ENCODE peak calls at places on chromosome 16, in five cellular contexts. V is fibroblast of lung, N is H9, W is endothelial cell of umbilical vein, G is K562. F is an unnamed sample.

GRCh38 chr16:49280022-49280741 is 1.5 kb downstream of the CBLN1 start:
- DNase-seq in V (no peak), N (peak; percentile 78), W (no peak), G (no peak), F (peak; percentile 22)

GRCh38 chr16:72501739-72502653 is 330.0 kb upstream of the PMFBP1 start:
- DNase-seq in V (peak; percentile 85), N (peak; percentile 43), W (peak; percentile 88), G (peak; percentile 47), F (peak; percentile 79)

GRCh38 chr16:10961231-10961630 is 16.9 kb downstream of the CLEC16A start:
- DNase-seq in V (peak; percentile 86), N (no peak), W (no peak), G (no peak), F (peak; percentile 97)

GRCh38 chr16:65441501-65441900 is 319.6 kb upstream of the CDH11 start:
- DNase-seq in V (no peak), N (no peak), W (no peak), G (no peak), F (no peak)

GRCh38 chr16:11010576-11011221 is 66.3 kb downstream of the CLEC16A start:
- DNase-seq in V (no peak), N (no peak), W (no peak), G (no peak), F (peak; percentile 26)

GRCh38 chr16:50267151-50267631 is 840 bp downstream of the ADCY7 start:
- DNase-seq in V (no peak), N (no peak), W (no peak), G (no peak), F (no peak)

GRCh38 chr16:48608871-48609452 is 1.0 kb downstream of the N4BP1 start:
- DNase-seq in V (no peak), N (no peak), W (no peak), G (no peak), F (peak; percentile 51)

GRCh38 chr16:83895243-83895642 is 3.7 kb upstream of the MLYCD start:
- DNase-seq in V (no peak), N (no peak), W (no peak), G (no peak), F (no peak)

GRCh38 chr16:28089205-28089991 is 25.9 kb upstream of the GSG1L start:
- DNase-seq in V (no peak), N (no peak), W (no peak), G (no peak), F (no peak)

GRCh38 chr16:46731691-46732555 is 16.2 kb downstream of the MYLK3 start:
- DNase-seq in V (no peak), N (no peak), W (no peak), G (no peak), F (no peak)

GRCh38 chr16:27214084-27214961 is 11.0 kb downstream of the KDM8 start:
- DNase-seq in V (no peak), N (no peak), W (no peak), G (no peak), F (no peak)

GRCh38 chr16:46894011-46894672 is 10.0 kb downstream of the GPT2 start:
- DNase-seq in V (peak; percentile 42), N (no peak), W (no peak), G (no peak), F (peak; percentile 25)

GRCh38 chr16:4882261-4882632 is 35.0 kb downstream of the UBN1 start:
- DNase-seq in V (peak; percentile 56), N (no peak), W (peak; percentile 21), G (peak; percentile 37), F (peak; percentile 38)

GRCh38 chr16:14401839-14402115 is 228.3 kb downstream of the PARN start:
- DNase-seq in V (peak; percentile 32), N (no peak), W (no peak), G (no peak), F (peak; percentile 32)

GRCh38 chr16:7646831-7647230 is 314.2 kb downstream of the RBFOX1 start:
- DNase-seq in V (no peak), N (no peak), W (no peak), G (no peak), F (no peak)

GRCh38 chr16:67240506-67240905 is 6.8 kb downstream of the FHOD1 start:
- DNase-seq in V (no peak), N (no peak), W (no peak), G (no peak), F (peak; percentile 61)
- H3K9ac ChIP-seq in V (peak overlapping the region; percentile 57), N (no peak overlapping the region), W (no peak overlapping the region), G (peak overlapping the region; percentile 90), F (peak overlapping the region; percentile 79)

GRCh38 chr16:88453621-88454314 is 688 bp downstream of the ZFPM1 start:
- DNase-seq in V (no peak), N (no peak), W (peak; percentile 8), G (peak; percentile 61), F (peak; percentile 53)

GRCh38 chr16:88451586-88452484 is 1.2 kb upstream of the ZFPM1 start:
- DNase-seq in V (no peak), N (no peak), W (peak; percentile 12), G (peak; percentile 61), F (no peak)

GRCh38 chr16:88453217-88453531 is at the start of gene ZFPM1:
- DNase-seq in V (no peak), N (no peak), W (no peak), G (no peak), F (no peak)

GRCh38 chr16:88454315-88455057 is 1.4 kb downstream of the ZFPM1 start:
- DNase-seq in V (no peak), N (no peak), W (peak; percentile 8), G (no peak), F (peak; percentile 30)

DNA sequence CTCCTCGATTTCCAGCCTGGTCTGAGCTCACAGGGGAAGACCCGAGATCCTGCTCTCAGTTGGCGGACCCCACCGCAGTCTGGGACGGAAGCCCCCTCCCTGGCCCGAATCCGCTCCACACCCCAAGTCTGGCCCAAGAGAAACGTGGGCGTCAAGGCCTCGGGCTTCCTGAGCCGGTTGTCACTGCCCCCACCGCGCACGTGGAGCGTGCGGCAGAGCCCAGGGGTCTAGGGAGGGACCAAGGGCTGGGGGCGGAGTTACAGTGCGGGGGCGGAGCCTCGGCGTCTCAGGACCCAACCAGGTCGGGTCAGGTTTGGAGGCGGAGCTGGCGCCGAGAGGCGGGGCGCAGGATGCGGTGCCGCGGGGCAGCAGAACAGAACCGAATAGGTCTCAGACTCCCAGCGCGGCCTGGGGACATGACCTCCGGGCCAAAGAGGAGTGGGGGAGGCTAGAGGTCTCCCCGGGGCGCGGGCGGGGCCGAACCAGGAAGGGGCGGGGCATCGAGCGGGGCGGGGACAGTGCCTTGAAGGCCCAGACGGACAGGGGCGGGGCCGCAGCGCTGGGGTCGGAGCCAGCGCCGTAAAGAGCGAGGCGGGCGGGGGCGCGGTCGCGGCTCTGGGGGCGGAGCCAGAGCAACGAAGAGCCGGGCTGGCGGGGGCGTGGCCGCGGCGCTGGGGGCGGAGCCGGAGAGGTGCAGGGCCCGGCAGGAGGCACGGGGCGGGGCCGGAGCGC is 429 bp upstream of the ZFPM1 start:
- DNase-seq in V (peak; percentile 93), N (peak; percentile 96), W (peak; percentile 99), G (peak; percentile 96), F (peak; percentile 96)
- H3K9ac ChIP-seq in V (peak overlapping the region; percentile 7), N (no peak overlapping the region), W (peak overlapping the region; percentile 63), G (peak overlapping the region; percentile 94), F (peak overlapping the region; percentile 65)

GRCh38 chr16:52547001-52547833 is at the start of gene TOX3:
- DNase-seq in V (no peak), N (peak; percentile 65), W (no peak), G (no peak), F (peak; percentile 1)
- H3K9ac ChIP-seq in V (no peak within 1 kb of the TSS), N (peak within 1 kb of the TSS; percentile 51), W (no peak within 1 kb of the TSS), G (no peak within 1 kb of the TSS), F (no peak within 1 kb of the TSS)

DNA sequence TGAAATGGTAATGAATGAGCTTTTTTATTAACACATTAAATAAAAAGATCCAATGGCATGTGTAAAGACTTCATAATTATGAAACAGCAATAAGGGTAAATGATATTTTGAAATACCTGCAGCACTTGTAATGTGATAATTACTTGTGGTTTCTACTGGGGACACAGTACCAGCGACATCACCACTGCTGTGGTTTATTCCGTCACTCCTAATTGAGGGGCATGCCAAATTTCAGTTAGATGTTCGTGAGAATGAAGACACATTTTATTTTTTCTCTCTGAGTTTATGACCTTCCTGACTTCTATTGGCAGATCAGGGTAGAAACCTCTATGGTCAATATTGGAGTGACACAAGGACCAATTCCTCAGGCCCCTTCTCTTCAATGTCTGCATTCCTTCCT is 131.9 kb upstream of the XYLT1 start:
- DNase-seq in V (no peak), N (no peak), W (no peak), G (no peak), F (no peak)
- H3K9ac ChIP-seq in V (no peak overlapping the region), N (no peak overlapping the region), W (no peak overlapping the region), G (no peak overlapping the region), F (no peak overlapping the region)

DNA sequence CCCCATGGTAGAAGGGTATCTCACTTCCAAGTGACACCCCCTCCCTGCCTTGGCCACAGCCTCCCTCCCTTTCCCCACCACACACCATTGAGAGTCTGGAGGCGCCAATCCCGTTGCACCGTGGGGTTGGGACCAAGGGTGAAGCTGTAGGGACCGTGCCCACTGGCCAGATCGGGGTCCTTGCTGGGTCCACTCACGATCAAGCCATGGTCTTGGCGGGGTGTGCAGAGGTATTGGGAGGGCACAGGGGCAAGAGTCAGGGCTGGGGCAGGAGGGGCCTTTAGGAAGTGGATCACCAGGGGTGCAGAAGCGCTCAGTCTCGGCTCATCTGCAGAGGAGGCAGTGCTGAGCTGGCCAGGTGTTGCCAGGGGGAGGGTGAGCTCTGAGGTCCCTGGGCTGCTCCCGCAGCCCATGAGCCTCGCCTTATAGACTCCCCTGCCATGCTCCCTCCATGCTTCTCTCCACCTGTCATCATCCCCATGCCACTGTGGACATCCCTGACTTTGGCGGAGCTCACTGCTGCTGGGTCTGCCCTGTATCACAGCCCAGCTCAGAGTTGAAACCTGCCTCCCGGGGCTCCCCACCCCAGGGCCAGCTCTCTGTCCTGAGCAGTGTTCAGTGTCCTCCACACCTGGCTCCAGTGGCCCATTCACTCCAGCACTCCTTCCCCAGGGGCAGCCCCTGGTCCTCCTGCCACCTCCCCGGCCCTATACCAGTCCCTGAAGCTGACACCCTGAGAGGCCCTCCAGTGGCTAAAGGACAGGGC is 8.3 kb downstream of the CDH16 start:
- DNase-seq in V (no peak), N (no peak), W (no peak), G (no peak), F (no peak)
- H3K9ac ChIP-seq in V (no peak overlapping the region), N (no peak overlapping the region), W (no peak overlapping the region), G (peak overlapping the region; percentile 54), F (no peak overlapping the region)

DNA sequence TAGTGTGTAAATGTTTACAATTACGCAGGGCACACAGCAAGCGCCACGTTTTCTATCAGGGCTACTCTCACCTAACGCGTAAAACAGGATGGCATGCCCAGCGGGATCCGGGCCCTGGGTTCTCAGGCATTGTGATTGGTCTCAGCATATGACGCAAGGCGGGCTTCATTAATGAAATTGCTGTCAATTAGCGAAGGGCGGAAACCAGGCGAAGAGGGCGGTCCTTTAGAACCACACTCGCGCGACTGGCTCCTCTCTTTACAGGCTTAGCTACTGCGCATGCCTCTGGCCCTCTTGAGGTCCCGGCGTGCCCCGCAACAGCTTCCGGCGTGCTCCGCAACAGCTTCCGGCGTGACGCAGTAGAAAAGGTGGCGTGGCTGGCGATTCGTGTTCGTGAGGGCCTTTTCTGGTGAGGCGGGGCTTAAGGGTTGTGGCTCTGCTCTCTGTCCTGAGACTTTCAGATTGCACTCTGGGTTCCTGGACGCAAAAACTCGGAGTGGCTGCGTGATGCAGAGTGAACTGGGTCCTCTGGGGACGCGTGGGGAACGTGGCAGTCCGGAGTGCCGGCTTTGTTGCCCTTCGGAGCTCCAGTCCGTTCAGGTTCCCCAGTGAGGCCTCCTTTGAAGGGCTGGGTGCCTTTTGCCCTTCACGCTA is 9.2 kb downstream of the OR2C1 start:
- DNase-seq in V (peak; percentile 97), N (peak; percentile 36), W (peak; percentile 95), G (no peak), F (peak; percentile 95)
- H3K9ac ChIP-seq in V (peak overlapping the region; percentile 74), N (no peak overlapping the region), W (peak overlapping the region; percentile 72), G (no peak overlapping the region), F (peak overlapping the region; percentile 86)

GRCh38 chr16:35598696-35599332 is 2139.4 kb downstream of the TP53TG3F start:
- DNase-seq in V (no peak), N (no peak), W (no peak), G (no peak), F (no peak)
- H3K9ac ChIP-seq in V (no peak overlapping the region), N (no peak overlapping the region), W (no peak overlapping the region), G (no peak overlapping the region), F (no peak overlapping the region)

F was measured in GM23248.